ENCODE peak calls at places on chromosomes 12 and 14, in five cellular contexts. One of them, this sample, is unnamed.

GRCh38 chr14:78170203-78170602 is at the start of gene NRXN3:
- DNase-seq in mesendoderm: peak; percentile 92
- DNase-seq in CD8-positive, alpha-beta memory T cell: no peak
- DNase-seq in transverse colon: peak; percentile 8
- DNase-seq in IMR-90: no peak
- DNase-seq in this sample: no peak

GRCh38 chr14:33068626-33069025 is 129.9 kb downstream of the NPAS3 start:
- DNase-seq in CD8-positive, alpha-beta memory T cell: no peak
- DNase-seq in transverse colon: no peak
- DNase-seq in mesendoderm: no peak
- DNase-seq in IMR-90: no peak
- DNase-seq in this sample: no peak

GRCh38 chr12:13734753-13735152 is 246.6 kb downstream of the GRIN2B start:
- DNase-seq in CD8-positive, alpha-beta memory T cell: no peak
- DNase-seq in IMR-90: no peak
- DNase-seq in mesendoderm: no peak
- DNase-seq in transverse colon: no peak
- DNase-seq in this sample: no peak

GRCh38 chr14:35402323-35403084 is 2.0 kb downstream of the NFKBIA start:
- DNase-seq in CD8-positive, alpha-beta memory T cell: peak; percentile 53
- DNase-seq in mesendoderm: no peak
- DNase-seq in transverse colon: peak; percentile 48
- DNase-seq in IMR-90: peak; percentile 56
- DNase-seq in this sample: peak; percentile 12

GRCh38 chr12:3101309-3102022 is 24.3 kb downstream of the TSPAN9 start:
- DNase-seq in transverse colon: no peak
- DNase-seq in CD8-positive, alpha-beta memory T cell: no peak
- DNase-seq in mesendoderm: no peak
- DNase-seq in IMR-90: peak; percentile 57
- DNase-seq in this sample: no peak

GRCh38 chr14:31395572-31396205 is 24.7 kb downstream of the HEATR5A start:
- DNase-seq in IMR-90: no peak
- DNase-seq in CD8-positive, alpha-beta memory T cell: no peak
- DNase-seq in mesendoderm: no peak
- DNase-seq in transverse colon: no peak
- DNase-seq in this sample: no peak

GRCh38 chr14:101058571-101058970 is 155.0 kb upstream of the RTL1 start:
- DNase-seq in CD8-positive, alpha-beta memory T cell: no peak
- DNase-seq in transverse colon: no peak
- DNase-seq in mesendoderm: no peak
- DNase-seq in IMR-90: peak; percentile 76
- DNase-seq in this sample: no peak

GRCh38 chr14:34043627-34044372 is 92.9 kb upstream of the EGLN3 start:
- DNase-seq in CD8-positive, alpha-beta memory T cell: peak; percentile 30
- DNase-seq in transverse colon: no peak
- DNase-seq in mesendoderm: peak; percentile 93
- DNase-seq in IMR-90: no peak
- DNase-seq in this sample: peak; percentile 42

GRCh38 chr14:28298156-28298555 is 468.4 kb upstream of the FOXG1 start:
- DNase-seq in transverse colon: no peak
- DNase-seq in IMR-90: no peak
- DNase-seq in CD8-positive, alpha-beta memory T cell: no peak
- DNase-seq in mesendoderm: no peak
- DNase-seq in this sample: no peak

GRCh38 chr14:74621556-74621955 is 9.5 kb upstream of the LTBP2 start:
- DNase-seq in CD8-positive, alpha-beta memory T cell: no peak
- DNase-seq in mesendoderm: peak; percentile 33
- DNase-seq in IMR-90: no peak
- DNase-seq in transverse colon: no peak
- DNase-seq in this sample: no peak
- H3K4me1 ChIP-seq in CD8-positive, alpha-beta memory T cell: peaks cover 46% of the 10 kb centered on the region
- H3K4me1 ChIP-seq in mesendoderm: peaks cover 27% of the 10 kb centered on the region
- H3K4me1 ChIP-seq in IMR-90: peaks cover 40% of the 10 kb centered on the region
- H3K4me1 ChIP-seq in transverse colon: peaks cover 25% of the 10 kb centered on the region
- H3K4me1 ChIP-seq in this sample: peaks cover 20% of the 10 kb centered on the region

GRCh38 chr12:119181202-119181601 is 2.5 kb downstream of the HSPB8 start:
- DNase-seq in transverse colon: no peak
- DNase-seq in CD8-positive, alpha-beta memory T cell: no peak
- DNase-seq in IMR-90: no peak
- DNase-seq in mesendoderm: peak; percentile 72
- DNase-seq in this sample: no peak
- H3K27ac ChIP-seq in transverse colon: peak overlapping the region; percentile 95
- H3K27ac ChIP-seq in CD8-positive, alpha-beta memory T cell: no peak overlapping the region
- H3K27ac ChIP-seq in IMR-90: no peak overlapping the region
- H3K27ac ChIP-seq in mesendoderm: peak overlapping the region; percentile 92
- H3K27ac ChIP-seq in this sample: no peak overlapping the region

GRCh38 chr12:14950421-14950820 is 11.0 kb downstream of the ARHGDIB start:
- DNase-seq in transverse colon: no peak
- DNase-seq in CD8-positive, alpha-beta memory T cell: no peak
- DNase-seq in IMR-90: no peak
- DNase-seq in mesendoderm: no peak
- DNase-seq in this sample: no peak

GRCh38 chr12:14950982-14951746 is 10.2 kb downstream of the ARHGDIB start:
- DNase-seq in CD8-positive, alpha-beta memory T cell: no peak
- DNase-seq in mesendoderm: peak; percentile 94
- DNase-seq in transverse colon: peak; percentile 27
- DNase-seq in IMR-90: no peak
- DNase-seq in this sample: no peak

GRCh38 chr12:14948672-14949071 is 10.3 kb upstream of the ERP27 start:
- DNase-seq in mesendoderm: peak; percentile 82
- DNase-seq in transverse colon: peak; percentile 34
- DNase-seq in IMR-90: peak; percentile 89
- DNase-seq in CD8-positive, alpha-beta memory T cell: peak; percentile 80
- DNase-seq in this sample: peak; percentile 26

GRCh38 chr12:14946856-14947255 is 8.5 kb upstream of the ERP27 start:
- DNase-seq in mesendoderm: no peak
- DNase-seq in CD8-positive, alpha-beta memory T cell: no peak
- DNase-seq in IMR-90: no peak
- DNase-seq in transverse colon: no peak
- DNase-seq in this sample: no peak

DNA sequence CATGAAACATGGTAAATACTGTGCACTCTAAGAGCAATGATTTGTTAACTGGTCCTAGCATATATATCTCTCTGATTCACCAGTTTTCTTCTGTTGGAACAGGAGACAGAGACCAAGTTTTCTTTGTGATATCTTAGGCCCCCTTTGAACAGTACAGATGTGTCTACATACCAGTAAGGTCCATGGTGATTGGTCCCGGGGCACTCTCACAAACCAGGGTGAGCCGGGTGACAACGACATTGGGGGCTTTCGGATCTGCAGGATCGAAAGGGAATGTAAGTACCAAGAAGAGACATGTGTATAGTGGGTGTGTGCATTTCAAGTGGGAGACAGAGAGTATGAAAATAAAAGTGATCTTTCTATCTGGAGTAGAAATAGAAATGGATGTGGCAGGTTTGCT is 11.3 kb upstream of the ERP27 start:
- DNase-seq in mesendoderm: no peak
- DNase-seq in transverse colon: no peak
- DNase-seq in CD8-positive, alpha-beta memory T cell: peak; percentile 23
- DNase-seq in IMR-90: no peak
- DNase-seq in this sample: no peak
- H3K4me1 ChIP-seq in mesendoderm: no peaks in the 10 kb centered on the region
- H3K4me1 ChIP-seq in transverse colon: peaks cover 81% of the 10 kb centered on the region
- H3K4me1 ChIP-seq in CD8-positive, alpha-beta memory T cell: peaks cover 100% of the 10 kb centered on the region
- H3K4me1 ChIP-seq in IMR-90: peaks cover 25% of the 10 kb centered on the region
- H3K4me1 ChIP-seq in this sample: peaks cover 70% of the 10 kb centered on the region

GRCh38 chr12:11813422-11813813 is 163.9 kb downstream of the ETV6 start:
- DNase-seq in IMR-90: no peak
- DNase-seq in transverse colon: no peak
- DNase-seq in mesendoderm: peak; percentile 47
- DNase-seq in CD8-positive, alpha-beta memory T cell: no peak
- DNase-seq in this sample: no peak
- H3K27ac ChIP-seq in IMR-90: peak overlapping the region; percentile 42
- H3K27ac ChIP-seq in transverse colon: peak overlapping the region; percentile 84
- H3K27ac ChIP-seq in mesendoderm: peak overlapping the region; percentile 81
- H3K27ac ChIP-seq in CD8-positive, alpha-beta memory T cell: no peak overlapping the region
- H3K27ac ChIP-seq in this sample: peak overlapping the region; percentile 6

GRCh38 chr14:53167602-53168328 is 14.6 kb upstream of the DDHD1 start:
- DNase-seq in CD8-positive, alpha-beta memory T cell: no peak
- DNase-seq in IMR-90: peak; percentile 32
- DNase-seq in mesendoderm: no peak
- DNase-seq in transverse colon: no peak
- DNase-seq in this sample: no peak
- H3K4me1 ChIP-seq in CD8-positive, alpha-beta memory T cell: no peaks in the 10 kb centered on the region
- H3K4me1 ChIP-seq in IMR-90: peaks cover 4% of the 10 kb centered on the region
- H3K4me1 ChIP-seq in mesendoderm: no peaks in the 10 kb centered on the region
- H3K4me1 ChIP-seq in transverse colon: no peaks in the 10 kb centered on the region
- H3K4me1 ChIP-seq in this sample: no peaks in the 10 kb centered on the region

GRCh38 chr14:89332031-89332430 is 85.0 kb downstream of the FOXN3 start:
- DNase-seq in IMR-90: peak; percentile 55
- DNase-seq in mesendoderm: no peak
- DNase-seq in transverse colon: no peak
- DNase-seq in CD8-positive, alpha-beta memory T cell: no peak
- DNase-seq in this sample: no peak
- H3K27ac ChIP-seq in IMR-90: no peak overlapping the region
- H3K27ac ChIP-seq in mesendoderm: no peak overlapping the region
- H3K27ac ChIP-seq in transverse colon: no peak overlapping the region
- H3K27ac ChIP-seq in CD8-positive, alpha-beta memory T cell: no peak overlapping the region
- H3K27ac ChIP-seq in this sample: no peak overlapping the region

GRCh38 chr12:105721051-105721825 is 390.7 kb downstream of the C12orf75 start:
- DNase-seq in CD8-positive, alpha-beta memory T cell: no peak
- DNase-seq in mesendoderm: no peak
- DNase-seq in IMR-90: no peak
- DNase-seq in transverse colon: no peak
- DNase-seq in this sample: no peak
- H3K4me1 ChIP-seq in CD8-positive, alpha-beta memory T cell: no peaks in the 10 kb centered on the region
- H3K4me1 ChIP-seq in mesendoderm: peaks cover 6% of the 10 kb centered on the region
- H3K4me1 ChIP-seq in IMR-90: no peaks in the 10 kb centered on the region
- H3K4me1 ChIP-seq in transverse colon: no peaks in the 10 kb centered on the region
- H3K4me1 ChIP-seq in this sample: no peaks in the 10 kb centered on the region

DNA sequence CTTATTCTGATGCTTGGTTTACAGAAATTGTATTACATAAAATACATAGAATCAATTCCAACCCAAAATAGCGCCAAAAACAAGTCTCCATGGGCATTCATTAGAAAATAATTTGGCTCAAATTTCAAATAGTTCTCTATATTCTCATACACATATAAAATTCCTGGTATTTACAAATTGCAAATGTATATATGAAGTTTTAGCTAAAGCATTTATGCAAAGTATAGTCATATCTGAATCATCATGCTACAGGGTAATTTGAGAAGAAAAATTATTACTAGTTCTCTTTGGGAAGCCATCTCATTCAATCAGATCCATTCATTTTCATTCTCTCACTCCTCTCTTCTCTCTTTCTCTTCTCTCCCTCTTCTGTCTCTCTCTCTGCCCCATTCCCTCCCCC is 257.8 kb downstream of the DPF3 start:
- DNase-seq in CD8-positive, alpha-beta memory T cell: no peak
- DNase-seq in transverse colon: no peak
- DNase-seq in mesendoderm: no peak
- DNase-seq in IMR-90: peak; percentile 79
- DNase-seq in this sample: no peak
- H3K27ac ChIP-seq in CD8-positive, alpha-beta memory T cell: no peak overlapping the region
- H3K27ac ChIP-seq in transverse colon: no peak overlapping the region
- H3K27ac ChIP-seq in mesendoderm: no peak overlapping the region
- H3K27ac ChIP-seq in IMR-90: peak overlapping the region; percentile 99
- H3K27ac ChIP-seq in this sample: no peak overlapping the region

GRCh38 chr14:104794099-104794498 is 1.4 kb downstream of the AKT1 start:
- DNase-seq in transverse colon: peak; percentile 68
- DNase-seq in mesendoderm: peak; percentile 90
- DNase-seq in IMR-90: peak; percentile 66
- DNase-seq in CD8-positive, alpha-beta memory T cell: peak; percentile 31
- DNase-seq in this sample: no peak

GRCh38 chr14:104793703-104793959 is 1.9 kb downstream of the AKT1 start:
- DNase-seq in CD8-positive, alpha-beta memory T cell: no peak
- DNase-seq in mesendoderm: no peak
- DNase-seq in transverse colon: no peak
- DNase-seq in IMR-90: no peak
- DNase-seq in this sample: no peak

GRCh38 chr14:104791425-104791824 is 4.1 kb downstream of the AKT1 start:
- DNase-seq in IMR-90: no peak
- DNase-seq in transverse colon: no peak
- DNase-seq in mesendoderm: no peak
- DNase-seq in CD8-positive, alpha-beta memory T cell: no peak
- DNase-seq in this sample: no peak

GRCh38 chr14:104792945-104793702 is 2.4 kb downstream of the AKT1 start:
- DNase-seq in IMR-90: no peak
- DNase-seq in mesendoderm: no peak
- DNase-seq in CD8-positive, alpha-beta memory T cell: no peak
- DNase-seq in transverse colon: no peak
- DNase-seq in this sample: no peak

DNA sequence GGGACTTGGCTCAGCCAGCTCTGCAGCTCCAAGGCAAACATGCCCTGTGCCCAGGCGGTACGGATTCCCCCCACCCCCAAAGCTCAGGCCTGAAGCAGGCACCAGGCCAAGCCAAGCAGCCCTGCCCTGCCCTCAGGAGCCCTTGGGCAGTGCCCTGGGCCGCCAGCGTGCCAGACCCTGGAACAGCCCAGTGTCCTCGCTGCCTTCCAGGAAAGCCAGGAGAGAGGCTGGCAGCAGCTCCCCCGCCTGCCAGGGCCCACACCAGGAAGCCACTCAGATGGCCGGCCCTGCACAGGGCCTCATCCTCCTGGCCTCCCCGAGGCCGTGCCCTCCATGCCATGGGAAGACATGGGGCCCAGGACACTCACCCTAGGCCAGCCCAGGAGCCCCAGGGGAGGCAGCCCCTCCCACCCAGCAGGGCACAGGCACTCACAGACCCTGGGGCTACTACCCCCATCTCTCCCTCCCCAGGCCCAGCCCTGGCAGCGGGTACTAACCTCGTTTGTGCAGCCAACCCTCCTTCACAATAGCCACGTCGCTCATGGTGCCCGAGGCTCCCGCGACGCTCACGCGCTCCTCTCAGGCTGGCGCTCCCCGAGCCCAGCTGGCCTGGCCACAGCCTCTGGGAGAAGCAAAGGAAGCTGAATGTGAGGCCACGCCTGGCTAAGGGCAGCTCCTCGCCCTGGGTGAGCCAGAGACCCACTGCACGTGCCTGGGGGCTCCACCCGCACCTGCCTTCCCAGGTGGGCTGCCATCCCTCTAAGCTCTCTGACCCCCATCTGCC is 3.3 kb downstream of the AKT1 start:
- DNase-seq in CD8-positive, alpha-beta memory T cell: no peak
- DNase-seq in transverse colon: no peak
- DNase-seq in IMR-90: no peak
- DNase-seq in mesendoderm: no peak
- DNase-seq in this sample: no peak
- H3K4me1 ChIP-seq in CD8-positive, alpha-beta memory T cell: peaks cover 32% of the 10 kb centered on the region
- H3K4me1 ChIP-seq in transverse colon: peaks cover 41% of the 10 kb centered on the region
- H3K4me1 ChIP-seq in IMR-90: peaks cover 18% of the 10 kb centered on the region
- H3K4me1 ChIP-seq in mesendoderm: peaks cover 9% of the 10 kb centered on the region
- H3K4me1 ChIP-seq in this sample: peaks cover 42% of the 10 kb centered on the region

This sample was measured in effector memory CD4-positive, alpha-beta T cell.